ENCODE peak calls at places on chromosomes 2 and 18, in ten cellular contexts. V is IMR-90, I is adrenal gland, J is heart left ventricle, T is uterus, Z is body of pancreas, A is esophagus squamous epithelium, Y is A549, F is HepG2, G is prostate gland. U is an unnamed sample.

GRCh38 chr18:74790451-74790850 is 192.8 kb downstream of the ZNF407 start:
- DNase-seq in V (no peak), I (no peak), J (no peak), T (no peak), Z (no peak), A (no peak), Y (no peak), F (no peak), G (no peak), U (no peak)

GRCh38 chr18:52237551-52237950 is 102.4 kb upstream of the DCC start:
- DNase-seq in V (peak; percentile 0), I (no peak), J (no peak), T (no peak), Z (no peak), A (no peak), Y (no peak), F (no peak), G (no peak), U (no peak)

GRCh38 chr2:223166215-223166493 is 114.2 kb downstream of the KCNE4 start:
- DNase-seq in V (no peak), I (no peak), J (no peak), T (no peak), Z (no peak), A (no peak), Y (no peak), F (no peak), G (no peak), U (no peak)

GRCh38 chr2:55025082-55025481 is 25.2 kb downstream of the RTN4 start:
- DNase-seq in V (no peak), I (no peak), J (no peak), T (no peak), Z (no peak), A (no peak), Y (no peak), F (no peak), G (no peak), U (no peak)

GRCh38 chr2:34901739-34902138 is 1302.6 kb upstream of the FAM98A start:
- DNase-seq in V (no peak), I (no peak), J (no peak), T (no peak), Z (no peak), A (no peak), Y (no peak), F (no peak), G (no peak), U (no peak)

GRCh38 chr2:169979025-169979424 is 151.8 kb downstream of the UBR3 start:
- DNase-seq in V (peak; percentile 17), I (no peak), J (no peak), T (no peak), Z (no peak), A (no peak), Y (no peak), F (no peak), G (no peak), U (no peak)

GRCh38 chr2:36356199-36356989 is 816 bp downstream of the CRIM1 start:
- DNase-seq in V (peak; percentile 34), I (peak; percentile 64), J (peak; percentile 39), T (peak; percentile 44), Z (peak; percentile 48), A (no peak), Y (no peak), F (no peak), G (peak; percentile 46), U (no peak)

GRCh38 chr2:98378901-98379300 is 32.6 kb downstream of the CNGA3 start:
- DNase-seq in V (peak; percentile 16), I (peak; percentile 90), J (peak; percentile 67), T (no peak), Z (peak; percentile 13), A (no peak), Y (no peak), F (no peak), G (no peak), U (no peak)

GRCh38 chr2:197191177-197191947 is 119.2 kb downstream of the ANKRD44 start:
- DNase-seq in V (peak; percentile 28), I (no peak), J (no peak), T (no peak), Z (no peak), A (no peak), Y (peak; percentile 44), F (peak; percentile 40), G (no peak), U (no peak)

GRCh38 chr2:654896-655295 is 22.3 kb downstream of the TMEM18 start:
- DNase-seq in V (no peak), I (no peak), J (no peak), T (no peak), Z (no peak), A (no peak), Y (no peak), F (no peak), G (no peak), U (no peak)

GRCh38 chr2:141392517-141393213 is 738.2 kb downstream of the LRP1B start:
- DNase-seq in V (peak; percentile 88), I (no peak), J (no peak), T (no peak), Z (no peak), A (no peak), Y (peak; percentile 76), F (peak; percentile 42), G (no peak), U (no peak)

GRCh38 chr2:120866483-120867140 is 130.9 kb downstream of the GLI2 start:
- DNase-seq in V (no peak), I (no peak), J (no peak), T (no peak), Z (no peak), A (no peak), Y (no peak), F (no peak), G (no peak), U (no peak)

GRCh38 chr2:230947908-230948365 is 22.9 kb upstream of the GPR55 start:
- DNase-seq in V (no peak), I (no peak), J (no peak), T (no peak), Z (no peak), A (no peak), Y (no peak), F (no peak), G (no peak), U (no peak)

GRCh38 chr18:61336766-61337165 is 3.5 kb downstream of the CDH20 start:
- DNase-seq in V (no peak), I (no peak), J (no peak), T (no peak), Z (no peak), A (no peak), Y (no peak), F (no peak), G (no peak), U (no peak)

GRCh38 chr18:61334951-61335736 is 1.9 kb downstream of the CDH20 start:
- DNase-seq in V (no peak), I (no peak), J (no peak), T (no peak), Z (no peak), A (no peak), Y (no peak), F (no peak), G (no peak), U (no peak)

GRCh38 chr18:61334491-61334850 is 1.2 kb downstream of the CDH20 start:
- DNase-seq in V (no peak), I (no peak), J (no peak), T (no peak), Z (no peak), A (no peak), Y (no peak), F (no peak), G (no peak), U (no peak)

GRCh38 chr18:61337527-61337926 is 4.3 kb downstream of the CDH20 start:
- DNase-seq in V (no peak), I (no peak), J (no peak), T (no peak), Z (no peak), A (no peak), Y (no peak), F (no peak), G (no peak), U (no peak)

GRCh38 chr18:61335737-61336555 is 2.7 kb downstream of the CDH20 start:
- DNase-seq in V (no peak), I (no peak), J (no peak), T (no peak), Z (no peak), A (no peak), Y (no peak), F (no peak), G (no peak), U (no peak)
- H3K4me3 ChIP-seq in V (no peak overlapping the region), I (no peak overlapping the region), J (no peak overlapping the region), T (no peak overlapping the region), Z (no peak overlapping the region), A (no peak overlapping the region), Y (no peak overlapping the region), F (no peak overlapping the region), G (no peak overlapping the region), U (no peak overlapping the region)

GRCh38 chr2:240452471-240453256 is 17.2 kb downstream of the GPC1 start:
- DNase-seq in V (peak; percentile 35), I (peak; percentile 84), J (peak; percentile 72), T (peak; percentile 77), Z (peak; percentile 84), A (no peak), Y (peak; percentile 53), F (peak; percentile 41), G (peak; percentile 77), U (no peak)
- TF ChIP-seq POLR2A in V (peak; percentile 28), I (peak; percentile 64), J (no peak), T (peak; percentile 73), Z (no peak), A (peak; percentile 41), Y (peak; percentile 57), F (no peak), G (peak; percentile 63), U (no peak)

GRCh38 chr2:46461716-46462171 is 17.6 kb upstream of the TMEM247 start:
- DNase-seq in V (no peak), I (no peak), J (no peak), T (no peak), Z (no peak), A (no peak), Y (no peak), F (no peak), G (no peak), U (no peak)
- TF ChIP-seq CTCF in V (no peak), I (no peak), J (no peak), T (no peak), Z (no peak), A (no peak), Y (no peak), F (no peak), G (no peak), U (peak; percentile 20)

GRCh38 chr18:47109049-47109448 is 41.3 kb downstream of the HDHD2 start:
- DNase-seq in V (no peak), I (no peak), J (no peak), T (no peak), Z (no peak), A (no peak), Y (no peak), F (no peak), G (no peak), U (no peak)

GRCh38 chr18:47110875-47111274 is 39.4 kb downstream of the HDHD2 start:
- DNase-seq in V (no peak), I (no peak), J (no peak), T (no peak), Z (no peak), A (no peak), Y (no peak), F (no peak), G (no peak), U (no peak)

GRCh38 chr18:47109720-47110119 is 40.6 kb downstream of the HDHD2 start:
- DNase-seq in V (no peak), I (no peak), J (no peak), T (no peak), Z (no peak), A (no peak), Y (no peak), F (no peak), G (no peak), U (no peak)

GRCh38 chr18:47115205-47115604 is 35.1 kb downstream of the HDHD2 start:
- DNase-seq in V (no peak), I (no peak), J (no peak), T (no peak), Z (no peak), A (no peak), Y (no peak), F (no peak), G (no peak), U (no peak)

GRCh38 chr18:47113796-47114540 is 36.3 kb downstream of the HDHD2 start:
- DNase-seq in V (peak; percentile 28), I (no peak), J (no peak), T (no peak), Z (no peak), A (no peak), Y (no peak), F (no peak), G (no peak), U (no peak)
- H3K4me3 ChIP-seq in V (no peak overlapping the region), I (no peak overlapping the region), J (no peak overlapping the region), T (no peak overlapping the region), Z (no peak overlapping the region), A (no peak overlapping the region), Y (no peak overlapping the region), F (no peak overlapping the region), G (no peak overlapping the region), U (no peak overlapping the region)

U was measured in tibial nerve.